ENCODE peak calls at places on chromosomes 7 and 10, in seven cellular contexts. One of them, this sample, is unnamed.

GRCh38 chr10:29834990-29835569 is 200.3 kb upstream of the SVIL start:
- DNase-seq in esophagus squamous epithelium: no peak
- DNase-seq in HCT116: no peak
- DNase-seq in uterus: no peak
- DNase-seq in heart left ventricle: no peak
- DNase-seq in sigmoid colon: no peak
- DNase-seq in lower leg skin: no peak
- DNase-seq in this sample: no peak

GRCh38 chr10:22897371-22897770 is 30.5 kb upstream of the ARMC3 start:
- DNase-seq in lower leg skin: no peak
- DNase-seq in uterus: no peak
- DNase-seq in HCT116: no peak
- DNase-seq in heart left ventricle: no peak
- DNase-seq in esophagus squamous epithelium: no peak
- DNase-seq in sigmoid colon: no peak
- DNase-seq in this sample: no peak

GRCh38 chr10:97427571-97428179 is 1.7 kb downstream of the PGAM1 start:
- DNase-seq in uterus: no peak
- DNase-seq in HCT116: no peak
- DNase-seq in heart left ventricle: no peak
- DNase-seq in esophagus squamous epithelium: no peak
- DNase-seq in lower leg skin: no peak
- DNase-seq in sigmoid colon: no peak
- DNase-seq in this sample: peak

GRCh38 chr10:74262856-74263255 is 111.8 kb downstream of the ADK start:
- DNase-seq in heart left ventricle: no peak
- DNase-seq in HCT116: no peak
- DNase-seq in lower leg skin: no peak
- DNase-seq in uterus: no peak
- DNase-seq in sigmoid colon: no peak
- DNase-seq in esophagus squamous epithelium: no peak
- DNase-seq in this sample: no peak

GRCh38 chr7:103989785-103990775 is 622 bp upstream of the RELN start:
- DNase-seq in heart left ventricle: no peak
- DNase-seq in uterus: no peak
- DNase-seq in lower leg skin: no peak
- DNase-seq in esophagus squamous epithelium: no peak
- DNase-seq in sigmoid colon: no peak
- DNase-seq in HCT116: no peak
- DNase-seq in this sample: peak

GRCh38 chr10:104925232-104925851 is 284.3 kb downstream of the SORCS3 start:
- DNase-seq in heart left ventricle: peak
- DNase-seq in sigmoid colon: no peak
- DNase-seq in HCT116: peak
- DNase-seq in lower leg skin: peak
- DNase-seq in esophagus squamous epithelium: no peak
- DNase-seq in uterus: no peak
- DNase-seq in this sample: peak

GRCh38 chr7:158039270-158039669 is 548.4 kb downstream of the PTPRN2 start:
- DNase-seq in heart left ventricle: no peak
- DNase-seq in HCT116: no peak
- DNase-seq in lower leg skin: no peak
- DNase-seq in esophagus squamous epithelium: no peak
- DNase-seq in sigmoid colon: no peak
- DNase-seq in uterus: no peak
- DNase-seq in this sample: no peak

GRCh38 chr7:157691521-157692155 is 354.8 kb downstream of the DNAJB6 start:
- DNase-seq in HCT116: no peak
- DNase-seq in sigmoid colon: peak
- DNase-seq in esophagus squamous epithelium: no peak
- DNase-seq in lower leg skin: no peak
- DNase-seq in heart left ventricle: no peak
- DNase-seq in uterus: no peak
- DNase-seq in this sample: peak

GRCh38 chr7:123972045-123972444 is 47.0 kb downstream of the SPAM1 start:
- DNase-seq in esophagus squamous epithelium: no peak
- DNase-seq in sigmoid colon: no peak
- DNase-seq in heart left ventricle: no peak
- DNase-seq in uterus: no peak
- DNase-seq in lower leg skin: no peak
- DNase-seq in HCT116: no peak
- DNase-seq in this sample: no peak

GRCh38 chr10:120336910-120337540 is 120.0 kb upstream of the PLPP4 start:
- DNase-seq in heart left ventricle: no peak
- DNase-seq in sigmoid colon: no peak
- DNase-seq in uterus: no peak
- DNase-seq in esophagus squamous epithelium: no peak
- DNase-seq in lower leg skin: peak
- DNase-seq in HCT116: peak
- DNase-seq in this sample: peak

GRCh38 chr7:148944935-148945934 is 61.1 kb upstream of the EZH2 start:
- DNase-seq in lower leg skin: no peak
- DNase-seq in HCT116: no peak
- DNase-seq in esophagus squamous epithelium: no peak
- DNase-seq in sigmoid colon: no peak
- DNase-seq in heart left ventricle: no peak
- DNase-seq in uterus: no peak
- DNase-seq in this sample: no peak

GRCh38 chr7:98970805-98971204 is 92.5 kb downstream of the TRRAP start:
- DNase-seq in uterus: no peak
- DNase-seq in heart left ventricle: no peak
- DNase-seq in HCT116: no peak
- DNase-seq in esophagus squamous epithelium: no peak
- DNase-seq in lower leg skin: no peak
- DNase-seq in sigmoid colon: no peak
- DNase-seq in this sample: no peak

GRCh38 chr10:95861401-95861800 is 46.4 kb upstream of the CC2D2B start:
- DNase-seq in HCT116: no peak
- DNase-seq in sigmoid colon: no peak
- DNase-seq in uterus: no peak
- DNase-seq in esophagus squamous epithelium: no peak
- DNase-seq in heart left ventricle: no peak
- DNase-seq in lower leg skin: no peak
- DNase-seq in this sample: no peak

GRCh38 chr7:48441848-48442492 is 270.7 kb downstream of the ABCA13 start:
- DNase-seq in uterus: no peak
- DNase-seq in heart left ventricle: no peak
- DNase-seq in sigmoid colon: no peak
- DNase-seq in esophagus squamous epithelium: no peak
- DNase-seq in lower leg skin: no peak
- DNase-seq in HCT116: no peak
- DNase-seq in this sample: no peak

GRCh38 chr7:7257899-7258692 is 75.8 kb downstream of the C1GALT1 start:
- DNase-seq in lower leg skin: no peak
- DNase-seq in sigmoid colon: no peak
- DNase-seq in HCT116: no peak
- DNase-seq in heart left ventricle: no peak
- DNase-seq in uterus: no peak
- DNase-seq in esophagus squamous epithelium: no peak
- DNase-seq in this sample: no peak

GRCh38 chr10:116287906-116288501 is 15.0 kb upstream of the GFRA1 start:
- DNase-seq in heart left ventricle: peak
- DNase-seq in esophagus squamous epithelium: no peak
- DNase-seq in uterus: peak
- DNase-seq in lower leg skin: no peak
- DNase-seq in sigmoid colon: no peak
- DNase-seq in HCT116: peak
- DNase-seq in this sample: peak

GRCh38 chr10:33521062-33521461 is 186.6 kb upstream of the NRP1 start:
- DNase-seq in sigmoid colon: no peak
- DNase-seq in HCT116: no peak
- DNase-seq in lower leg skin: no peak
- DNase-seq in esophagus squamous epithelium: no peak
- DNase-seq in uterus: no peak
- DNase-seq in heart left ventricle: no peak
- DNase-seq in this sample: no peak

GRCh38 chr7:96723622-96724021 is 14.0 kb upstream of the SEM1 start:
- DNase-seq in HCT116: no peak
- DNase-seq in heart left ventricle: no peak
- DNase-seq in sigmoid colon: no peak
- DNase-seq in esophagus squamous epithelium: no peak
- DNase-seq in uterus: no peak
- DNase-seq in lower leg skin: no peak
- DNase-seq in this sample: no peak

GRCh38 chr10:86300399-86300925 is 66.1 kb downstream of the GRID1 start:
- DNase-seq in sigmoid colon: peak
- DNase-seq in HCT116: no peak
- DNase-seq in heart left ventricle: no peak
- DNase-seq in uterus: no peak
- DNase-seq in esophagus squamous epithelium: no peak
- DNase-seq in lower leg skin: no peak
- DNase-seq in this sample: no peak

GRCh38 chr10:71512794-71513379 is 116.2 kb downstream of the CDH23 start:
- DNase-seq in lower leg skin: no peak
- DNase-seq in sigmoid colon: no peak
- DNase-seq in esophagus squamous epithelium: no peak
- DNase-seq in HCT116: peak
- DNase-seq in uterus: no peak
- DNase-seq in heart left ventricle: no peak
- DNase-seq in this sample: no peak

GRCh38 chr7:35556532-35557471 is 138.1 kb downstream of the HERPUD2 start:
- DNase-seq in esophagus squamous epithelium: no peak
- DNase-seq in HCT116: no peak
- DNase-seq in lower leg skin: no peak
- DNase-seq in uterus: no peak
- DNase-seq in sigmoid colon: no peak
- DNase-seq in heart left ventricle: no peak
- DNase-seq in this sample: no peak
- TF ChIP-seq CTCF in esophagus squamous epithelium: no peak
- TF ChIP-seq CTCF in HCT116: no peak
- TF ChIP-seq CTCF in lower leg skin: no peak
- TF ChIP-seq CTCF in uterus: no peak
- TF ChIP-seq CTCF in sigmoid colon: no peak
- TF ChIP-seq CTCF in heart left ventricle: no peak
- TF ChIP-seq CTCF in this sample: no peak

GRCh38 chr10:3886666-3887251 is 101.8 kb upstream of the KLF6 start:
- DNase-seq in uterus: peak
- DNase-seq in heart left ventricle: peak
- DNase-seq in sigmoid colon: peak
- DNase-seq in lower leg skin: no peak
- DNase-seq in HCT116: no peak
- DNase-seq in esophagus squamous epithelium: no peak
- DNase-seq in this sample: peak
- TF ChIP-seq POLR2A in uterus: no peak
- TF ChIP-seq POLR2A in heart left ventricle: no peak
- TF ChIP-seq POLR2A in sigmoid colon: no peak
- TF ChIP-seq POLR2A in lower leg skin: no peak
- TF ChIP-seq POLR2A in HCT116: no peak
- TF ChIP-seq POLR2A in esophagus squamous epithelium: no peak
- TF ChIP-seq POLR2A in this sample: no peak

DNA sequence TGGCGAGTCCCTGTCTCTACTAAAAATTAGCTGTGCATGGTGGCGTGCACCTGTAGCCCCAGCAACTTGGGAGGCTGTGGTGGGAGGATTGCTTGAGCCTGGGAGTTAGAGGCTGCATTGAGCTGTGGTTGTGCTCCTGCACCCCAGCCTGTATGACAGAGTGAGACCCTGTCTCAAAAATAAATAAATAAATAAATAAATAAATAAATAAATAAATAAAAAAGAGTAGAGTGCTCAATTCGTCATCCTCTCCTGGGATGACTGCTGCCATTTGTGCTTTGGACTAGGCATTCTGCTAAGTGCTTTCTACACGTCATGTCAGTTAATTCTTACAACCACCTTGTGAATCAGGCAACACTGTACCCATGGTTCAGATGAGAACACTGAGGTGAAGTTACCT is 130.6 kb downstream of the DOCK1 start:
- DNase-seq in sigmoid colon: no peak
- DNase-seq in heart left ventricle: no peak
- DNase-seq in lower leg skin: no peak
- DNase-seq in uterus: no peak
- DNase-seq in HCT116: no peak
- DNase-seq in esophagus squamous epithelium: no peak
- DNase-seq in this sample: peak
- TF ChIP-seq CTCF in sigmoid colon: no peak
- TF ChIP-seq CTCF in heart left ventricle: no peak
- TF ChIP-seq CTCF in lower leg skin: no peak
- TF ChIP-seq CTCF in uterus: no peak
- TF ChIP-seq CTCF in HCT116: no peak
- TF ChIP-seq CTCF in esophagus squamous epithelium: no peak
- TF ChIP-seq CTCF in this sample: no peak

GRCh38 chr7:140327261-140327661 is 71.1 kb downstream of the SLC37A3 start:
- DNase-seq in sigmoid colon: no peak
- DNase-seq in lower leg skin: no peak
- DNase-seq in esophagus squamous epithelium: no peak
- DNase-seq in heart left ventricle: no peak
- DNase-seq in HCT116: no peak
- DNase-seq in uterus: no peak
- DNase-seq in this sample: no peak
- TF ChIP-seq POLR2A in sigmoid colon: no peak
- TF ChIP-seq POLR2A in lower leg skin: no peak
- TF ChIP-seq POLR2A in esophagus squamous epithelium: no peak
- TF ChIP-seq POLR2A in heart left ventricle: no peak
- TF ChIP-seq POLR2A in HCT116: no peak
- TF ChIP-seq POLR2A in uterus: no peak
- TF ChIP-seq POLR2A in this sample: no peak

GRCh38 chr10:118307768-118308347 is 34.3 kb downstream of the FAM204A start:
- DNase-seq in esophagus squamous epithelium: no peak
- DNase-seq in sigmoid colon: no peak
- DNase-seq in lower leg skin: no peak
- DNase-seq in heart left ventricle: no peak
- DNase-seq in HCT116: no peak
- DNase-seq in uterus: no peak
- DNase-seq in this sample: no peak

GRCh38 chr10:118309911-118310310 is 32.2 kb downstream of the FAM204A start:
- DNase-seq in heart left ventricle: no peak
- DNase-seq in lower leg skin: no peak
- DNase-seq in uterus: no peak
- DNase-seq in HCT116: no peak
- DNase-seq in esophagus squamous epithelium: no peak
- DNase-seq in sigmoid colon: no peak
- DNase-seq in this sample: no peak

GRCh38 chr10:118305730-118306129 is 36.4 kb downstream of the FAM204A start:
- DNase-seq in HCT116: no peak
- DNase-seq in esophagus squamous epithelium: no peak
- DNase-seq in lower leg skin: no peak
- DNase-seq in uterus: no peak
- DNase-seq in heart left ventricle: no peak
- DNase-seq in sigmoid colon: no peak
- DNase-seq in this sample: no peak

GRCh38 chr10:118308664-118309063 is 33.5 kb downstream of the FAM204A start:
- DNase-seq in esophagus squamous epithelium: no peak
- DNase-seq in lower leg skin: no peak
- DNase-seq in uterus: no peak
- DNase-seq in heart left ventricle: no peak
- DNase-seq in HCT116: no peak
- DNase-seq in sigmoid colon: no peak
- DNase-seq in this sample: no peak

DNA sequence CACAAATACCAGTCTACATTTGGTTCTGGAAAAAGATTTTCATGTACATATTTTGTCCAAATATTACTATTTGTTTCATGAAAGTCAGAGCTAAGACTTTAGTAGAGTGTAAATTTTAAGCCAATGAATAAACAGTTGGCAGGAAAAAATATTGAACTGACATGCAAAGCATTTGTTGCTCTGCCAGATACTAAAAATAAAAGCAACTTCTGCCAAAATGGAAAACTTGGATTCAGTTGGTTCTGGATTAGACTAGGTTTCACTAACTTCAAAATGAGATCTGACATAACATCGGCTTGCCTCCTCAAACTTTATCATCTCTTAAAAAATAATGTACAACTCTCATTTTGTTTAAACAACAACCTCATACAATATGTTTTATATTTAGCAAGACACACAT is 34.9 kb downstream of the FAM204A start:
- DNase-seq in lower leg skin: no peak
- DNase-seq in sigmoid colon: no peak
- DNase-seq in esophagus squamous epithelium: no peak
- DNase-seq in uterus: no peak
- DNase-seq in heart left ventricle: no peak
- DNase-seq in HCT116: no peak
- DNase-seq in this sample: no peak
- TF ChIP-seq CTCF in lower leg skin: no peak
- TF ChIP-seq CTCF in sigmoid colon: no peak
- TF ChIP-seq CTCF in esophagus squamous epithelium: no peak
- TF ChIP-seq CTCF in uterus: no peak
- TF ChIP-seq CTCF in heart left ventricle: no peak
- TF ChIP-seq CTCF in HCT116: no peak
- TF ChIP-seq CTCF in this sample: no peak

This sample was measured in testis.